ENCODE peak calls at places on chromosome 1, in ten cellular contexts. N is lung; R is adrenal gland; O is CD8-positive, alpha-beta T cell; H is SJSA1; S is stomach; F is AG09309; Z is dorsolateral prefrontal cortex; U is hepatocyte; Y is astrocyte of the spinal cord. D is an unnamed sample.
A peak's percentile ranks its signal among the peaks of the same experiment; 100 is the strongest.

GRCh38 chr1:39128959-39129358 is 75.5 kb upstream of the MACF1 start:
- DNase-seq in S (peak; percentile 94), Y (no peak), N (peak; percentile 87), R (no peak), H (no peak), Z (no peak), F (no peak), O (no peak), U (peak; percentile 63), D (no peak)

GRCh38 chr1:1083181-1084027 is 9.3 kb upstream of the RNF223 start:
- DNase-seq in N (no peak), O (no peak), R (no peak), H (no peak), Y (no peak), F (no peak), Z (peak; percentile 17), S (peak; percentile 22), U (no peak), D (peak; percentile 71)

GRCh38 chr1:61139324-61140055 is 57.1 kb downstream of the NFIA start:
- DNase-seq in U (no peak), Y (peak; percentile 50), S (no peak), R (peak; percentile 68), O (no peak), N (no peak), F (no peak), H (no peak), Z (no peak), D (no peak)

GRCh38 chr1:182173791-182174190 is 112.3 kb upstream of the ZNF648 start:
- DNase-seq in F (no peak), H (no peak), O (no peak), U (no peak), N (no peak), S (peak; percentile 48), Z (no peak), R (no peak), Y (no peak), D (no peak)

GRCh38 chr1:206476058-206476457 is 5.8 kb downstream of the IKBKE start:
- DNase-seq in O (no peak), N (no peak), Z (no peak), Y (no peak), H (no peak), U (no peak), S (no peak), R (no peak), F (no peak), D (peak; percentile 66)

GRCh38 chr1:64246294-64246917 is 43.0 kb downstream of the UBE2U start:
- DNase-seq in O (no peak), F (no peak), N (no peak), S (no peak), U (peak; percentile 64), Y (peak; percentile 64), R (no peak), Z (no peak), H (peak; percentile 39), D (no peak)

GRCh38 chr1:241857131-241857530 is 9.1 kb downstream of the EXO1 start:
- DNase-seq in S (no peak), O (no peak), R (no peak), F (no peak), U (no peak), N (no peak), Y (no peak), H (no peak), Z (no peak), D (no peak)

GRCh38 chr1:90114521-90115141 is 119.7 kb downstream of the ZNF326 start:
- DNase-seq in N (no peak), S (no peak), F (peak; percentile 18), Z (no peak), O (no peak), Y (peak; percentile 59), H (peak; percentile 30), R (no peak), U (peak; percentile 74), D (no peak)

GRCh38 chr1:25103180-25103790 is 129.0 kb downstream of the SYF2 start:
- DNase-seq in Z (no peak), O (no peak), F (no peak), R (no peak), Y (no peak), U (no peak), N (no peak), S (no peak), H (no peak), D (no peak)

GRCh38 chr1:44222397-44223334 is 9.4 kb downstream of the DMAP1 start:
- DNase-seq in H (no peak), R (no peak), Y (no peak), O (no peak), N (no peak), Z (no peak), U (no peak), S (no peak), F (no peak), D (no peak)

GRCh38 chr1:100924991-100925390 is 29.1 kb downstream of the SLC30A7 start:
- DNase-seq in S (no peak), N (no peak), Y (no peak), Z (no peak), F (no peak), U (no peak), H (no peak), R (no peak), O (no peak), D (no peak)

GRCh38 chr1:85992756-85993155 is 163.8 kb downstream of the COL24A1 start:
- DNase-seq in F (peak; percentile 53), Y (peak; percentile 70), O (no peak), R (no peak), N (no peak), Z (no peak), H (no peak), U (no peak), S (no peak), D (no peak)

DNA sequence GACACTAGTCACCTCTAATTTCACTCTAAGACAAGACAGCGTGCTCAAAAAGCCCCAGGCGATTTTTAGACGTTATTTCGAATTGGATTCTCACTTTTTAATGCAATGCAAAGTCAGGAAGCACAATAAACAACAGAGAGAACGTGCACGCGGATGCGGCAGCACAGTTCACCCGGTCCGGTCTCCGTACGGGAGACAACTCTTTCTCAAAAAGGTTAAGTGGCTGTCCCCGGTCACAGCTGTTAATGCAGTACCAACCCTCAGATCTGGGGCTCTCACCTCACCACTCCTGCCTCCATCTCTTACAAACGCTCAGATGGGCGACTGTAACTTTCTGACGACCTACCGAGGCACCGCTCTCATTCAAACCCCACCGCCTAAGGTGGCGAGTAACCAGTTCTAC is 1.2 kb downstream of the HP1BP3 start:
- DNase-seq in N (no peak), F (no peak), H (no peak), U (no peak), O (peak; percentile 21), S (no peak), Y (peak; percentile 5), Z (no peak), R (no peak), D (no peak)
- H3K4me3 ChIP-seq in N (peak overlapping the region; percentile 90), F (peak overlapping the region; percentile 91), H (peak overlapping the region; percentile 98), U (peak overlapping the region; percentile 91), O (peak overlapping the region; percentile 86), S (peak overlapping the region; percentile 92), Y (peak overlapping the region; percentile 98), Z (peak overlapping the region; percentile 99), R (peak overlapping the region; percentile 97), D (peak overlapping the region; percentile 99)

GRCh38 chr1:57422271-57423134 is 1.4 kb downstream of the DAB1 start:
- DNase-seq in N (no peak), H (peak; percentile 16), O (no peak), R (no peak), U (peak; percentile 65), Z (peak; percentile 22), F (no peak), Y (peak; percentile 17), S (no peak), D (no peak)
- H3K4me3 ChIP-seq in N (no peak overlapping the region), H (peak overlapping the region; percentile 2), O (no peak overlapping the region), R (no peak overlapping the region), U (peak overlapping the region; percentile 46), Z (peak overlapping the region; percentile 43), F (peak overlapping the region; percentile 45), Y (peak overlapping the region; percentile 38), S (peak overlapping the region; percentile 59), D (no peak overlapping the region)

DNA sequence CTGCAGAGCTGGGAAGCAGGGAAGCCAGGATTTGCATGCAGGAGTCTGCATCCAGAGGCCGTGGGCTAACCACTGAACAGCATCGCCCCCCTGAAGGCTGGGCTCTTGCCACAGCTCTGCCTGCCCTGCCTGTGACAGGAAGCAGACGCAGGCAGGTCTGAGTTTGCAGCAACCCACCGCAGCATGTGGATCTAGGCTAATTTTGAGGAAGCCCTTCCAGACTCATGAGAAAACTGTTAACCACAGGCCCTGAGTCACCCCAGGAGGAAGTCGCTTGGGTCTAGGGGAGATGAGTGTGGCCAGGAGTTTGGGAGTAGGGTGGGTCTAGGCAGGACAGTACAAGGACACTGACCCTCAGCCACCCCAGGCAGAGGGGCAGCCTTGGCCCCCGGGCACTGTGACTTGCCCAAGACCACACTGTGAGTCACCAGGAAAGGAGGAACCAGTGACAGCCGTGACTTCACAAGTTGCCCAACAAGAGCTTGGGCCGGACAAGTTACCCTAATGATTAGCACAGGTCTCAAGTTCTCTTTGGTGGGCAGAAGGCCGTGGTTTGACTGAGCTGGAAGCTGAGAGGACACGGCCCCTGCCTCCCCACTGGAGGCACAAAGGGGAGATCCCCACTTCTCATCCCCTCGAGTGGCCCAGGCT is 904 bp downstream of the LAPTM5 start:
- DNase-seq in Y (peak; percentile 90), N (peak; percentile 75), S (peak; percentile 58), O (peak; percentile 65), F (peak; percentile 57), R (peak; percentile 60), H (peak; percentile 49), U (no peak), Z (no peak), D (peak; percentile 94)
- H3K4me3 ChIP-seq in Y (no peak overlapping the region), N (peak overlapping the region; percentile 39), S (peak overlapping the region; percentile 46), O (peak overlapping the region; percentile 87), F (no peak overlapping the region), R (no peak overlapping the region), H (no peak overlapping the region), U (no peak overlapping the region), Z (peak overlapping the region; percentile 2), D (peak overlapping the region; percentile 74)

GRCh38 chr1:148264374-148265276 is 112.5 kb upstream of the NBPF11 start:
- DNase-seq in S (no peak), N (no peak), Y (peak; percentile 73), O (no peak), U (peak; percentile 67), H (no peak), F (no peak), R (no peak), Z (no peak), D (no peak)
- H3K4me3 ChIP-seq in S (peak overlapping the region; percentile 61), N (no peak overlapping the region), Y (peak overlapping the region; percentile 48), O (peak overlapping the region; percentile 62), U (peak overlapping the region; percentile 23), H (no peak overlapping the region), F (no peak overlapping the region), R (no peak overlapping the region), Z (no peak overlapping the region), D (peak overlapping the region; percentile 43)

GRCh38 chr1:112391603-112391940 is 4.4 kb upstream of the CTTNBP2NL start:
- DNase-seq in Z (no peak), U (no peak), H (no peak), S (no peak), Y (no peak), O (no peak), R (no peak), F (no peak), N (peak; percentile 27), D (no peak)
- H3K4me3 ChIP-seq in Z (peak overlapping the region; percentile 60), U (no peak overlapping the region), H (peak overlapping the region; percentile 18), S (peak overlapping the region; percentile 34), Y (peak overlapping the region; percentile 41), O (no peak overlapping the region), R (no peak overlapping the region), F (no peak overlapping the region), N (no peak overlapping the region), D (no peak overlapping the region)